ENCODE peak calls at places on chromosomes 13 and 19, in four cellular contexts. H is AML-193, R is NCI-H69, Q is HepG2. O is an unnamed sample.

GRCh38 chr19:45716314-45717130 is 14.2 kb downstream of the FBXO46 start:
- DNase-seq in H (peak), R (peak), Q (no peak), O (peak)

GRCh38 chr13:50798923-50799322 is 44.6 kb downstream of the DLEU7 start:
- DNase-seq in H (no peak), R (no peak), Q (no peak), O (no peak)

GRCh38 chr13:36493046-36493445 is 60.8 kb downstream of the CCNA1 start:
- DNase-seq in H (no peak), R (no peak), Q (no peak), O (no peak)

GRCh38 chr19:50796634-50797428 is 6.6 kb downstream of the ACP4 start:
- DNase-seq in H (no peak), R (peak), Q (no peak), O (peak)

GRCh38 chr13:43346427-43346826 is 323.0 kb downstream of the DNAJC15 start:
- DNase-seq in H (no peak), R (peak), Q (no peak), O (no peak)

GRCh38 chr19:19445911-19446361 is 40.5 kb downstream of the GATAD2A start:
- DNase-seq in H (no peak), R (no peak), Q (no peak), O (no peak)

GRCh38 chr19:35882074-35882832 is 13.9 kb downstream of the APLP1 start:
- DNase-seq in H (peak), R (peak), Q (peak), O (peak)

GRCh38 chr19:13902993-13903555 is 2.8 kb downstream of the BRME1 start:
- DNase-seq in H (peak), R (peak), Q (no peak), O (peak)

GRCh38 chr13:111058796-111059506 is 56.2 kb upstream of the ARHGEF7 start:
- DNase-seq in H (no peak), R (peak), Q (no peak), O (no peak)

GRCh38 chr13:28753946-28754345 is 35.2 kb upstream of the SLC46A3 start:
- DNase-seq in H (no peak), R (no peak), Q (no peak), O (no peak)

GRCh38 chr13:110030394-110030928 is 244.1 kb upstream of the IRS2 start:
- DNase-seq in H (no peak), R (no peak), Q (no peak), O (no peak)

GRCh38 chr13:65292488-65292901 is 1937.6 kb downstream of the PCDH9 start:
- DNase-seq in H (no peak), R (peak), Q (no peak), O (peak)

GRCh38 chr19:10836478-10837325 is 690 bp upstream of the TMED1 start:
- DNase-seq in H (peak), R (peak), Q (no peak), O (peak)

GRCh38 chr19:46494115-46494935 is 1.3 kb downstream of the PNMA8B start:
- DNase-seq in H (no peak), R (no peak), Q (no peak), O (no peak)

GRCh38 chr13:40292536-40292935 is 373.9 kb downstream of the FOXO1 start:
- DNase-seq in H (no peak), R (no peak), Q (no peak), O (no peak)

GRCh38 chr13:113422790-113423189 is 30.5 kb downstream of the ADPRHL1 start:
- DNase-seq in H (no peak), R (no peak), Q (no peak), O (no peak)

GRCh38 chr13:29509999-29510586 is 85.4 kb downstream of the SLC7A1 start:
- DNase-seq in H (no peak), R (no peak), Q (no peak), O (no peak)

GRCh38 chr19:1018932-1019615 is 1.8 kb downstream of the TMEM259 start:
- DNase-seq in H (no peak), R (no peak), Q (no peak), O (no peak)

GRCh38 chr19:18086590-18087138 is at the start of gene IL12RB1:
- DNase-seq in H (no peak), R (no peak), Q (no peak), O (no peak)

GRCh38 chr13:44417446-44417845 is 43.8 kb downstream of the SERP2 start:
- DNase-seq in H (no peak), R (no peak), Q (peak), O (no peak)

GRCh38 chr19:18503971-18504885 is 17.6 kb downstream of the ELL start:
- DNase-seq in H (no peak), R (no peak), Q (peak), O (no peak)

O was measured in NCI-H82.